ENCODE peak calls at places on chromosomes 1 and 21, in seven cellular contexts. M is cardiac muscle cell, J is brain microvascular endothelial cell, E is SK-N-SH, N is right atrium auricular region, Q is ovary, P is AG04450. R is an unnamed sample.

GRCh38 chr21:32524010-32524719 is 61.2 kb downstream of the TCP10L start:
- DNase-seq in P (no peak), E (no peak), J (peak; percentile 64), M (no peak), N (peak; percentile 81), Q (no peak), R (no peak)

GRCh38 chr1:50977575-50978143 is 7.6 kb downstream of the CDKN2C start:
- DNase-seq in E (peak; percentile 90), J (no peak), P (no peak), N (no peak), M (peak; percentile 47), Q (peak; percentile 82), R (peak; percentile 48)

GRCh38 chr1:25182629-25183028 is 49.7 kb downstream of the SYF2 start:
- DNase-seq in M (no peak), Q (no peak), P (peak; percentile 4), E (no peak), J (peak; percentile 75), N (no peak), R (no peak)

GRCh38 chr1:38332649-38333310 is 286.2 kb upstream of the POU3F1 start:
- DNase-seq in M (no peak), N (no peak), Q (no peak), P (no peak), J (no peak), E (no peak), R (no peak)

GRCh38 chr1:157073944-157074685 is 25.5 kb downstream of the ETV3L start:
- DNase-seq in E (peak; percentile 67), J (peak; percentile 67), M (peak; percentile 74), Q (peak; percentile 73), N (peak; percentile 79), P (peak; percentile 32), R (peak; percentile 67)

GRCh38 chr1:44826375-44827196 is 16.5 kb downstream of the PTCH2 start:
- DNase-seq in J (no peak), P (no peak), E (peak; percentile 20), N (no peak), Q (peak; percentile 33), M (no peak), R (peak; percentile 78)

GRCh38 chr1:218983848-218984247 is 189.8 kb upstream of the LYPLAL1 start:
- DNase-seq in E (peak; percentile 33), J (no peak), N (no peak), Q (no peak), P (no peak), M (peak; percentile 6), R (no peak)

GRCh38 chr1:167043752-167044488 is 46.3 kb downstream of the GPA33 start:
- DNase-seq in E (peak; percentile 67), N (no peak), J (no peak), Q (peak; percentile 37), P (no peak), M (no peak), R (peak; percentile 43)

GRCh38 chr1:204435246-204435885 is 23.7 kb upstream of the PPP1R15B start:
- DNase-seq in N (peak; percentile 69), E (no peak), J (no peak), Q (no peak), M (no peak), P (no peak), R (no peak)

GRCh38 chr1:156726549-156727226 is 1.6 kb upstream of the METTL25B start:
- DNase-seq in E (peak; percentile 66), M (peak; percentile 65), Q (no peak), N (no peak), P (no peak), J (peak; percentile 69), R (no peak)

GRCh38 chr1:197876894-197877293 is 25.5 kb upstream of the C1orf53 start:
- DNase-seq in J (no peak), Q (no peak), N (no peak), P (no peak), E (no peak), M (no peak), R (no peak)

GRCh38 chr1:21293537-21294265 is 3.4 kb upstream of the ECE1 start:
- DNase-seq in J (no peak), P (no peak), Q (no peak), N (no peak), M (no peak), E (no peak), R (no peak)

GRCh38 chr1:208292913-208293312 is 48.7 kb upstream of the PLXNA2 start:
- DNase-seq in J (no peak), E (no peak), M (no peak), P (no peak), Q (no peak), N (no peak), R (no peak)

DNA sequence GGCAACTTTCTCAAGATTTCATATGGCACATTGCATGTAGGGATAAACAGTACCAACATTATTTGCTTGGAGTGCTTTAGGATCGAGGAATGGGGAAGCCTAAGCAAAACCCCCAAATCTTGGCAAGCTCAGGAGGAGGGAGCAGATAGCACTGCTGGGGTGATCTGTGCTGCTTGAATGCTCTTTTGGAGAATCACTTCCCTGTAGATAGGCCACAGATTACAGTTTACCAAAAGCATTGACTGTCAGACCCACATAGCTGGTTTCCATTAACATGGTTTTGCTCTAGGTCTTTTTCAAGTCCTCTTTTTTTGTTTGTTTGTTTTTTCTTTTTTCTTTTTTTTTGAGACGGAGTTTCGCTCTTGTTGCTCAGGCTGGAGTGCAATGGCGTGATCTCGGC is 36.8 kb downstream of the OR13G1 start:
- DNase-seq in P (no peak), M (no peak), Q (no peak), N (no peak), E (no peak), J (no peak), R (no peak)
- TF ChIP-seq CTCF in P (no peak), M (no peak), Q (no peak), N (no peak), E (no peak), J (no peak), R (no peak)

DNA sequence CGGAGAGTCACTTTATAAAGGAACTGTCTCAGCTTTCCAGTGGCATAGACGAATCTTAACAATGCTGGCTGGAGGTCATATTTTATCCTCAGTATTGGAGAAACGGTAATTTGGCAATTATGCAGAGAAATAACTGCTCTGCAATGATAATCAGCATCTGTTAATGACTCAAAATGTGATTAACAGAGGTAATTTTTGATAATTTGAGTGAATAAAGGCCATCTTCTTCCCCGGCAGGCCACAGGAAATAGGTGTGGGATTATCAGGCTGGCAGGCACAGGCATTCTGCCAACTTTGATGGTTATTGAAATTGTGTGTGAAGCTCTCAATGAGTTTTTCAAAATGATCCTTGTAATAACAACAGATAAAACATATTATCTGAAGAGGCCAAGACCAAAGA is 309.0 kb downstream of the PTGER3 start:
- DNase-seq in P (no peak), N (no peak), M (no peak), Q (no peak), J (no peak), E (peak; percentile 33), R (no peak)
- H3K27me3 ChIP-seq in P (no peaks in the 10 kb centered on the region), N (no peaks in the 10 kb centered on the region), M (no peaks in the 10 kb centered on the region), Q (no peaks in the 10 kb centered on the region), J (no peaks in the 10 kb centered on the region), E (no peaks in the 10 kb centered on the region), R (no peaks in the 10 kb centered on the region)

GRCh38 chr1:168736450-168736980 is 7.5 kb upstream of the DPT start:
- DNase-seq in Q (no peak), P (no peak), E (no peak), J (no peak), N (no peak), M (no peak), R (no peak)

GRCh38 chr1:168733241-168733640 is 4.2 kb upstream of the DPT start:
- DNase-seq in M (no peak), E (no peak), J (no peak), Q (no peak), N (no peak), P (no peak), R (no peak)

GRCh38 chr1:168734271-168734670 is 5.3 kb upstream of the DPT start:
- DNase-seq in N (no peak), E (no peak), P (no peak), M (no peak), Q (no peak), J (no peak), R (no peak)

GRCh38 chr1:168735987-168736386 is 7.0 kb upstream of the DPT start:
- DNase-seq in E (no peak), J (no peak), M (no peak), N (no peak), P (no peak), Q (no peak), R (no peak)

GRCh38 chr1:168734946-168735345 is 5.9 kb upstream of the DPT start:
- DNase-seq in M (no peak), E (no peak), P (no peak), J (no peak), N (no peak), Q (no peak), R (no peak)
- TF ChIP-seq CTCF in M (no peak), E (peak; percentile 26), P (no peak), J (peak; percentile 23), N (no peak), Q (no peak), R (no peak)

GRCh38 chr1:29709711-29710169 is 473.4 kb downstream of the PTPRU start:
- DNase-seq in M (no peak), E (no peak), N (no peak), Q (no peak), J (peak; percentile 22), P (no peak), R (no peak)
- H3K27me3 ChIP-seq in M (peaks cover 25% of the 10 kb centered on the region), E (no peaks in the 10 kb centered on the region), N (no peaks in the 10 kb centered on the region), Q (no peaks in the 10 kb centered on the region), J (no peaks in the 10 kb centered on the region), P (no peaks in the 10 kb centered on the region), R (no peaks in the 10 kb centered on the region)